ENCODE peak calls at places on chromosomes 4 and X, in five cellular contexts. V is AG10803, U is endothelial cell of umbilical vein, K is sigmoid colon, A is GM12865. P is an unnamed sample.

GRCh38 chr4:169219440-169219839 is 51.3 kb downstream of the SH3RF1 start:
- DNase-seq in V (no peak), U (no peak), K (no peak), A (no peak), P (no peak)

GRCh38 chr4:153748378-153748777 is 11.4 kb downstream of the RNF175 start:
- DNase-seq in V (peak; percentile 54), U (no peak), K (no peak), A (no peak), P (no peak)

GRCh38 chr4:83489711-83490326 is 4.9 kb upstream of the ABRAXAS1 start:
- DNase-seq in V (no peak), U (no peak), K (no peak), A (no peak), P (no peak)

GRCh38 chrX:40150503-40150902 is 52.7 kb upstream of the BCOR start:
- DNase-seq in V (no peak), U (no peak), K (no peak), A (no peak), P (no peak)

GRCh38 chr4:153257966-153258365 is 53.7 kb downstream of the TRIM2 start:
- DNase-seq in V (no peak), U (no peak), K (no peak), A (no peak), P (no peak)

GRCh38 chrX:54494970-54495813 is 842 bp downstream of the FGD1 start:
- DNase-seq in V (peak; percentile 28), U (peak; percentile 28), K (no peak), A (no peak), P (no peak)

GRCh38 chr4:78781925-78782324 is 5.8 kb downstream of the BMP2K start:
- DNase-seq in V (no peak), U (no peak), K (no peak), A (no peak), P (no peak)

GRCh38 chr4:2142630-2143427 is 83.7 kb downstream of the NAT8L start:
- DNase-seq in V (no peak), U (no peak), K (no peak), A (no peak), P (no peak)

GRCh38 chr4:54585321-54586000 is 72.3 kb upstream of the KIT start:
- DNase-seq in V (peak; percentile 34), U (no peak), K (no peak), A (no peak), P (no peak)

GRCh38 chr4:112332398-112332797 is 35.2 kb downstream of the ALPK1 start:
- DNase-seq in V (no peak), U (no peak), K (no peak), A (no peak), P (no peak)

GRCh38 chr4:164571593-164572385 is 182.1 kb upstream of the SMIM31 start:
- DNase-seq in V (no peak), U (no peak), K (no peak), A (no peak), P (no peak)

GRCh38 chrX:74523870-74524735 is 90.3 kb downstream of the RLIM start:
- DNase-seq in V (no peak), U (no peak), K (no peak), A (no peak), P (no peak)

GRCh38 chr4:111399523-111400135 is 745.6 kb upstream of the FAM241A start:
- DNase-seq in V (peak; percentile 10), U (no peak), K (no peak), A (no peak), P (no peak)

GRCh38 chrX:97039363-97040029 is 155.8 kb downstream of the RPA4 start:
- DNase-seq in V (peak; percentile 0), U (peak; percentile 87), K (peak; percentile 57), A (peak; percentile 70), P (no peak)

GRCh38 chr4:167903291-167903721 is 189.0 kb upstream of the ANXA10 start:
- DNase-seq in V (peak; percentile 3), U (peak; percentile 81), K (no peak), A (no peak), P (no peak)

GRCh38 chr4:138734746-138735145 is 280.8 kb upstream of the NOCT start:
- DNase-seq in V (peak; percentile 48), U (peak; percentile 90), K (no peak), A (no peak), P (no peak)

GRCh38 chrX:95903490-95903889 is 781.2 kb upstream of the DIAPH2 start:
- DNase-seq in V (no peak), U (peak; percentile 73), K (no peak), A (no peak), P (no peak)

GRCh38 chr4:168978001-168978700 is 31.9 kb downstream of the CBR4 start:
- DNase-seq in V (peak; percentile 50), U (no peak), K (no peak), A (no peak), P (no peak)

GRCh38 chr4:120773641-120774040 is 148.9 kb downstream of the PRDM5 start:
- DNase-seq in V (no peak), U (no peak), K (no peak), A (peak; percentile 10), P (no peak)

GRCh38 chrX:151982217-151982616 is 7.7 kb upstream of the GABRE start:
- DNase-seq in V (peak; percentile 85), U (peak; percentile 76), K (no peak), A (no peak), P (no peak)

GRCh38 chr4:85149656-85150055 is 183.2 kb upstream of the WDFY3 start:
- DNase-seq in V (peak; percentile 27), U (no peak), K (no peak), A (no peak), P (no peak)

GRCh38 chrX:69045616-69046345 is 119.5 kb downstream of the PJA1 start:
- DNase-seq in V (no peak), U (no peak), K (no peak), A (no peak), P (no peak)

GRCh38 chrX:68432648-68433047 is 647 bp downstream of the OPHN1 start:
- DNase-seq in V (peak; percentile 22), U (peak; percentile 33), K (no peak), A (no peak), P (no peak)

GRCh38 chr4:146342600-146343192 is 128.4 kb downstream of the REELD1 start:
- DNase-seq in V (peak; percentile 47), U (peak; percentile 70), K (no peak), A (peak; percentile 65), P (no peak)

GRCh38 chrX:47191806-47192401 is 1.7 kb upstream of the UBA1 start:
- DNase-seq in V (no peak), U (no peak), K (no peak), A (no peak), P (no peak)

GRCh38 chrX:102546818-102547493 is 30.4 kb upstream of the TMSB15A start:
- DNase-seq in V (no peak), U (no peak), K (no peak), A (no peak), P (no peak)

GRCh38 chr4:168782439-168782838 is 227.6 kb downstream of the CBR4 start:
- DNase-seq in V (no peak), U (no peak), K (no peak), A (no peak), P (no peak)

GRCh38 chr4:53431052-53431451 is 53.6 kb downstream of the FIP1L1 start:
- DNase-seq in V (no peak), U (no peak), K (no peak), A (peak; percentile 2), P (no peak)

GRCh38 chr4:76948441-76949292 is 885 bp upstream of the SEPTIN11 start:
- DNase-seq in V (peak; percentile 81), U (peak; percentile 75), K (peak; percentile 90), A (peak; percentile 93), P (peak; percentile 77)

GRCh38 chrX:57899064-57899463 is 11.2 kb downstream of the ZXDA start:
- DNase-seq in V (no peak), U (no peak), K (no peak), A (no peak), P (no peak)

GRCh38 chr4:83771113-83771705 is 235.3 kb downstream of the GPAT3 start:
- DNase-seq in V (peak; percentile 68), U (peak; percentile 24), K (no peak), A (peak; percentile 32), P (peak; percentile 16)

GRCh38 chr4:120520761-120521160 is 401.8 kb downstream of the PRDM5 start:
- DNase-seq in V (no peak), U (no peak), K (no peak), A (no peak), P (no peak)

GRCh38 chrX:12447448-12448154 is 309.3 kb downstream of the FRMPD4 start:
- DNase-seq in V (peak; percentile 87), U (peak; percentile 16), K (peak; percentile 65), A (no peak), P (no peak)
- TF ChIP-seq CTCF in V (peak; percentile 34), U (no peak), K (no peak), A (no peak), P (no peak)

DNA sequence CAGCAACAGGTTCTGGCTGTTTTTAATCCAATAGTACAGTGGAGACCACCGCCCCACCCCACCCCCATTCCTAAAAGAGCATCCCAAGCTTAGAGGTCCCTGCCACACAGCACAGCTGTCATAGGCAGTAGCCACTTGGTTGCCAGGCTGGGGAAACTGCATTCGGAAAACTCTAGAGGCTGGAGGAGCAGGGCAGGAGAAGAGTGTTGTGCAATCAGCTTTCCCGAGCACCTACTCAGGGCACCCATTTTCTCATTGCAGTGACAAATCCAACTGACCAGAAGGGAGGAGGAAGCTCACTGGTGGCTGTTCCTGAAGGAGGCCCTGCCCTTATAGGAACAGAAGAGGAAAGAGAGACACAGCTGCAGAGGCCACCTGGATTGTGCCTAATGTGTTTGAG is 1.1 kb downstream of the CXCL1 start:
- DNase-seq in V (no peak), U (peak; percentile 20), K (peak; percentile 54), A (no peak), P (no peak)
- TF ChIP-seq CTCF in V (no peak), U (no peak), K (no peak), A (no peak), P (no peak)

GRCh38 chrX:42839632-42840031 is 61.7 kb upstream of the PPP1R2C start:
- DNase-seq in V (no peak), U (no peak), K (no peak), A (no peak), P (no peak)

GRCh38 chrX:42832764-42833549 is 55.0 kb upstream of the PPP1R2C start:
- DNase-seq in V (no peak), U (peak; percentile 5), K (no peak), A (no peak), P (no peak)

GRCh38 chrX:42837747-42838146 is 59.8 kb upstream of the PPP1R2C start:
- DNase-seq in V (no peak), U (no peak), K (no peak), A (peak; percentile 21), P (no peak)

DNA sequence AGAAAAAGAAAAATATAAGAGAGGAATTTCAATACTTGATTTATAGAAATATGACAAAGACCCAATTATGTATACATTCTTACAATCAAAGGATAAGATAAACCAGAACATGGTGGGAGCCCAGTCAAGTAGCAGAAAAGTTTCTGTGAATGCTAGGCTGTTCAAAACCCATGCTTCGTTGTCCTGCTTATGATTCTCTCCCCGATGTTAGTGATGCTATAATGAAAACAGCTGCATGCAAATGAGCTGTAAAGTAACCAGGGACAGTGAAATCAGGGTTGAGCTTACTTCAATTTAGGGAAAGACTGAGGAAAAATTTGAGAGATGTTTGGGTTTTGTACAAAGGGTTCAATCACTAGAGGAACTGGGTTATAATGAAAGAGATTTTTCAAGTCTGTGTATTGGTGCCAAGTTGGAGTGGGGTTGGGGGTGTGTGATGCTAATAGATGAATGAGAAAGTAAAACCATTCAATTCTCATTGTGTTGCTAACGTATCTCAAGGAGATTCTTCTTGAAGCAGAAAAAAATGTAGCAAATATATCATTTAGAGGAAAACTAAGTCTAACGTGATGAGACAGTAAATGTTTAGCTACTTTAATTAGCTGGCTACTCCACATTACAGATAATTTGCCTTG is 59.2 kb upstream of the PPP1R2C start:
- DNase-seq in V (no peak), U (no peak), K (no peak), A (peak; percentile 2), P (no peak)
- TF ChIP-seq CTCF in V (no peak), U (no peak), K (no peak), A (no peak), P (no peak)

GRCh38 chr4:37601527-37601926 is 84.6 kb downstream of the RELL1 start:
- DNase-seq in V (peak; percentile 71), U (peak; percentile 51), K (no peak), A (no peak), P (no peak)
- TF ChIP-seq CTCF in V (no peak), U (no peak), K (no peak), A (no peak), P (no peak)

P was measured in D721Med.